ENCODE peak calls at places on chromosomes 12 and 14, in six cellular contexts. R is PC-9, X is pancreas, N is aorta, B is BE2C, V is heart left ventricle. Y is an unnamed sample. For H3K36me3 and H3K4me1, the result is how much of the 10 kb centered on the place peaks cover.

GRCh38 chr14:32183151-32184048 is 18.4 kb upstream of the RNU6-7 start:
- DNase-seq in X (no peak), R (no peak), V (no peak), N (no peak), B (no peak), Y (no peak)

GRCh38 chr12:59115526-59115925 is 195.2 kb upstream of the LRIG3 start:
- DNase-seq in N (no peak), X (no peak), R (no peak), B (no peak), V (no peak), Y (no peak)

GRCh38 chr12:86727151-86727550 is 471.0 kb upstream of the MGAT4C start:
- DNase-seq in B (no peak), N (no peak), X (no peak), R (no peak), V (no peak), Y (peak)

GRCh38 chr12:64574837-64575236 is 35.5 kb upstream of the RASSF3 start:
- DNase-seq in V (no peak), R (no peak), X (no peak), B (no peak), N (no peak), Y (no peak)

GRCh38 chr12:43805149-43805856 is 814 bp downstream of the TWF1 start:
- DNase-seq in R (no peak), X (no peak), V (no peak), B (no peak), N (no peak), Y (peak)

GRCh38 chr14:69828372-69828771 is 31.3 kb upstream of the SLC10A1 start:
- DNase-seq in B (no peak), X (no peak), R (no peak), N (no peak), V (no peak), Y (no peak)

GRCh38 chr14:89025581-89026236 is 201.3 kb downstream of the TTC8 start:
- DNase-seq in N (no peak), X (no peak), R (no peak), B (no peak), V (no peak), Y (no peak)

GRCh38 chr12:117125275-117125613 is 26.0 kb upstream of the TESC start:
- DNase-seq in B (peak), X (no peak), V (no peak), R (no peak), N (no peak), Y (no peak)

GRCh38 chr12:15701212-15701611 is 88.0 kb downstream of the EPS8 start:
- DNase-seq in N (no peak), V (no peak), X (no peak), R (no peak), B (no peak), Y (no peak)

GRCh38 chr14:64126548-64126947 is 167.6 kb downstream of the ESR2 start:
- DNase-seq in V (no peak), X (no peak), N (no peak), B (no peak), R (no peak), Y (no peak)
- H3K36me3 ChIP-seq in V (half or more), X (under half), N (under half), B (under half), R (under half), Y (under half)

GRCh38 chr12:3252416-3252815 is 175.2 kb downstream of the TSPAN9 start:
- DNase-seq in X (no peak), R (no peak), B (no peak), N (peak), V (peak), Y (peak)

GRCh38 chr12:3253682-3254275 is 176.6 kb downstream of the TSPAN9 start:
- DNase-seq in R (no peak), V (peak), N (no peak), X (no peak), B (no peak), Y (peak)

GRCh38 chr12:3257411-3257810 is 180.2 kb downstream of the TSPAN9 start:
- DNase-seq in X (no peak), N (no peak), V (no peak), B (no peak), R (peak), Y (no peak)

GRCh38 chr12:3255071-3255470 is 177.9 kb downstream of the TSPAN9 start:
- DNase-seq in B (no peak), X (no peak), V (peak), R (no peak), N (no peak), Y (no peak)

GRCh38 chr12:3256103-3256551 is 178.9 kb downstream of the TSPAN9 start:
- DNase-seq in V (peak), X (no peak), R (no peak), N (no peak), B (no peak), Y (peak)
- H3K4me1 ChIP-seq in V (half or more), X (under half), R (under half), N (under half), B (under half), Y (half or more)

DNA sequence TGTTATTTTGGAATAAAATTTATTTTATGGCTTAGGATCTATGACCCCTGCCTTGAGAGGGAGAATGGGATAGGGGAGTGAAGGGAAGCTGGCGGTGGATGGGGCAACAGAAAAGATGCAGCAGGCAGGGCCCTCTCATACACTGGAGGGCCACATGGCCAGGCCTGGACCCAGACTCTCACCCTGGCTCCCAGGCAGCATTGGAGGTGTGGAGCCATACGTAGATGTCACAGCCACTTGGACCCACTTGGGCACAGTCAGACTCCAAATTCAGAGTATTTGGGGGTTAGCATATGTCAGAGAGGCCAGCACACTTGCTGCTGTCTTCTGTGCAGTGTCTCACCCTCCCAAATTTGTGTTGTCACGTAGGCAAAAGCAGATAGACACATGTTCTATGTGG is 6.5 kb downstream of the NAB2 start:
- DNase-seq in R (no peak), X (no peak), B (no peak), N (peak), V (peak), Y (no peak)
- H3K36me3 ChIP-seq in R (under half), X (under half), B (under half), N (under half), V (half or more), Y (under half)

GRCh38 chr14:100145682-100146464 is 13.6 kb downstream of the DEGS2 start:
- DNase-seq in N (no peak), V (no peak), R (no peak), X (no peak), B (no peak), Y (no peak)

GRCh38 chr14:100146548-100147091 is 12.8 kb downstream of the DEGS2 start:
- DNase-seq in B (no peak), R (no peak), V (no peak), X (no peak), N (no peak), Y (no peak)

GRCh38 chr14:100143934-100144333 is 15.5 kb downstream of the DEGS2 start:
- DNase-seq in V (no peak), X (no peak), R (no peak), B (no peak), N (no peak), Y (no peak)

GRCh38 chr14:100144645-100144995 is 14.8 kb downstream of the DEGS2 start:
- DNase-seq in N (no peak), R (no peak), B (no peak), V (no peak), X (no peak), Y (no peak)

GRCh38 chr14:100144996-100145646 is 14.3 kb downstream of the DEGS2 start:
- DNase-seq in N (no peak), X (no peak), R (no peak), V (no peak), B (no peak), Y (no peak)
- H3K4me1 ChIP-seq in N (under half), X (under half), R (under half), V (under half), B (under half), Y (under half)

DNA sequence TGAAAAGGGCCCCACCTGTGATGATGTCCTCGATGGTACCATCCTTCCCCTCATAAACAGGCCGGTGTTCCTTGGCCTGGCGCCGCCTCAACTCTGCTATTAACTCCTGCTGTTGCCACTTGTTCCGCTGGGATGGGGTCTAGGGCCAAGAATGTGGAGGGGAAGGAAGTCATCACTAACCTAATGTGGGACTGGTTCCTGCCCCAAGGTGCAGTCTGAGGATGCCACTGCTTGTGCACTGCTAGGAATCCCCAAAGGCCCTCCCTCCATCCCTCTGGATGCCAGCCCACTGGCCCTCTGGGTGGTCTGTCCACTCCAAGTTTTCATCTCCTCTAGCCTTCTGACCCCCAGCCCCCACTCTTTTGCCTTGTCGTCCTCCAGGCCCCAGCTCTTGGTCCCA is 23.5 kb downstream of the PRPF40B start:
- DNase-seq in V (no peak), N (no peak), X (no peak), R (no peak), B (no peak), Y (no peak)
- H3K36me3 ChIP-seq in V (half or more), N (under half), X (under half), R (under half), B (under half), Y (under half)

DNA sequence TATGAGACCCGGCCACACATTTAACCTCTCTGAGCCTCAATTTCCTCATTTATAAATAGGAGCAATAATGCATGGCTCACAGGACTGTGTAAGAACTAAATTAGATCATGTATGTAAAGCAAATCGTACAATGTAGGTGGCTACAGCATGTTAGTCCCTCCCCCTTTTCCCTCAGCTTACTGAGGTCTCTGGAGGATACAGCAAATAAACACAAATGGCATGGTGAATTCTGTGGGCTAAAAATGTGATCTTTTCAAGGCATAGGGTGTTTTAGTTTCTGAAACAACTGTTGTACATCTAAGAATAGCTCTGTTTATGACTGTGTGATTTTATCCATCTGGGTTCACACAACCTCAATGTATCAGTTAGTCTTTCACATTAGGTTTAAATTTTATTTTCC is 121.2 kb upstream of the PLEKHG7 start:
- DNase-seq in V (no peak), R (no peak), N (no peak), X (no peak), B (no peak), Y (no peak)
- H3K4me1 ChIP-seq in V (under half), R (under half), N (under half), X (under half), B (under half), Y (under half)

GRCh38 chr14:92122351-92122677 is 545 bp downstream of the CPSF2 start:
- DNase-seq in N (no peak), R (no peak), B (peak), X (no peak), V (peak), Y (peak)

GRCh38 chr14:92121670-92122350 is at the start of the genes CPSF2 and NDUFB1:
- DNase-seq in B (peak), V (peak), R (peak), N (peak), X (peak), Y (peak)

GRCh38 chr14:92122761-92123160 is 992 bp downstream of the CPSF2 start:
- DNase-seq in B (no peak), V (no peak), X (no peak), R (no peak), N (no peak), Y (no peak)

DNA sequence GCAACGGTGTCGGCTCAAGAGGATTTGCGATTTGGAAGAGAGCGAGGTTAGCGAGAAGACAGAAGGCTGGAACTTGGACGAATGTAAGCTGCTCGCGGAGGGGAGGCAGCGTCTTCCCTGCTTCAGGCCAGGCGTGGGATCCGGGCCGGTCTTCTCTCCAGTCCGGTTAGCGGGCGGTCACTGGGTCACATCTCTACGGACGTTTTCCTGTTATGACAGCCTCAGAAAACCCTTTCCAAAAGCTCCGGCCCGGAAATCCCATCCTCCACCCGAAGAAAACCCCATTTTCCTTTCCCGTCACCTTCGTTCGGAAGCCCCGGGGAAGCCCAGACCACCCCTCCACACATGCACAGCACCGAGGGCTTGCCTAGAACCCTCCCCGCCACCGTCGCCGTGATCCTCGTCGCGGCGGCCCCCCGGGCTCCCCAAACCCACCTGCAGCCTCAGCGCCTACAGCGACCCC is 268 bp downstream of the NDUFB1 start:
- DNase-seq in R (no peak), N (peak), V (peak), X (no peak), B (no peak), Y (peak)
- H3K36me3 ChIP-seq in R (under half), N (under half), V (under half), X (under half), B (under half), Y (under half)

DNA sequence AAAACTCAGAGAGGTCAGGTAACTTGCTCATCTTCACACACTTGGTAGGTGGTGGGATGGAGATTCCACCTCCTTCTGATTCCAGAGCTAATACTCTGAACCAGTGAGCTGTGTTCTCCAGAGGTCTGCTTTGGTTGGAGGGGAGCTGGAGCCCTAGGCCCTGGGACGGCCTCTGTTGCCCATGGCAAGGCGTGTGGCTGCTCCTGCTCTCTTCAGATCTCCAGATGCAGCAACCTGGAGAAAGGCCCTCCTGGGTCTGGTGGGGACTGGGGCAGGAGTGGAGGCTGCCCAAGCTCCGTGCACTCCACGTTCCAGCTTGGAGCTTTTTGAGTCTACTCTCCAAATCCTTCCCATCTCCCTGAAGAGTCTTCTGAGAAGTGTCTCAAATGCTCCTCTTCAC is 10.7 kb downstream of the CCND2 start:
- DNase-seq in V (no peak), X (no peak), N (no peak), B (no peak), R (no peak), Y (no peak)
- H3K4me1 ChIP-seq in V (half or more), X (under half), N (under half), B (under half), R (under half), Y (under half)

GRCh38 chr12:101908395-101908794 is 31.0 kb downstream of the DRAM1 start:
- DNase-seq in X (no peak), N (no peak), B (no peak), V (no peak), R (no peak), Y (no peak)
- H3K36me3 ChIP-seq in X (under half), N (under half), B (under half), V (under half), R (under half), Y (under half)